ENCODE peak calls at places on chromosomes 5 and 9, in nine cellular contexts. X is progenitor cell of endocrine pancreas, L is pancreas, U is endodermal cell, D is GM13976, C is right atrium auricular region, O is HFFc6, B is mammary epithelial cell, I is GM20000. J is an unnamed sample.

GRCh38 chr5:109653042-109653441 is 36.7 kb upstream of the MAN2A1 start:
- DNase-seq in I (no peak), U (no peak), B (no peak), L (peak; percentile 30), X (no peak), O (no peak), D (no peak), C (no peak), J (no peak)

GRCh38 chr5:73564644-73565165 is 734 bp downstream of the ANKRA2 start:
- DNase-seq in O (no peak), I (no peak), C (no peak), X (no peak), B (no peak), U (no peak), L (no peak), D (no peak), J (no peak)

GRCh38 chr5:109945723-109946480 is 256.2 kb downstream of the MAN2A1 start:
- DNase-seq in B (no peak), I (no peak), D (no peak), L (no peak), X (no peak), C (no peak), U (no peak), O (no peak), J (no peak)

GRCh38 chr9:8769153-8769552 is 969.6 kb upstream of the DMAC1 start:
- DNase-seq in I (no peak), D (no peak), O (no peak), B (no peak), L (no peak), U (no peak), X (no peak), C (no peak), J (no peak)

GRCh38 chr5:77208507-77209163 is 1.8 kb upstream of the PDE8B start:
- DNase-seq in X (no peak), O (no peak), U (no peak), C (no peak), D (no peak), B (no peak), L (no peak), I (no peak), J (no peak)

GRCh38 chr5:80741015-80741414 is 86.2 kb upstream of the DHFR start:
- DNase-seq in U (no peak), O (no peak), B (no peak), I (peak; percentile 19), L (no peak), X (no peak), D (no peak), C (no peak), J (peak; percentile 18)

GRCh38 chr5:139312075-139312474 is 18.5 kb downstream of the MATR3 start:
- DNase-seq in U (no peak), B (no peak), L (no peak), I (no peak), O (no peak), C (no peak), X (no peak), D (no peak), J (no peak)

GRCh38 chr5:151772029-151772867 is 494 bp downstream of the G3BP1 start:
- DNase-seq in O (no peak), C (peak; percentile 65), U (peak; percentile 73), L (peak; percentile 16), X (no peak), D (peak; percentile 47), B (peak; percentile 44), I (peak; percentile 33), J (no peak)

GRCh38 chr5:96293966-96294886 is 138.8 kb downstream of the PCSK1 start:
- DNase-seq in L (peak; percentile 12), X (no peak), D (no peak), U (no peak), O (peak; percentile 26), I (no peak), B (no peak), C (no peak), J (no peak)

GRCh38 chr9:70600479-70600878 is 186.0 kb upstream of the KLF9 start:
- DNase-seq in B (no peak), U (peak; percentile 67), D (no peak), X (no peak), O (peak; percentile 64), L (no peak), C (peak; percentile 74), I (no peak), J (no peak)

GRCh38 chr9:77647659-77648457 is at the start of gene GNA14:
- DNase-seq in D (no peak), X (no peak), L (no peak), U (peak; percentile 85), I (no peak), O (no peak), B (peak; percentile 6), C (peak; percentile 61), J (no peak)

GRCh38 chr5:92687793-92688467 is 893.1 kb downstream of the NR2F1-AS1 start:
- DNase-seq in X (no peak), B (peak; percentile 8), D (no peak), O (peak; percentile 15), C (no peak), L (no peak), I (no peak), U (peak; percentile 55), J (no peak)
- TF ChIP-seq CTCF in X (peak; percentile 16), B (no peak), D (no peak), O (peak; percentile 68), C (peak; percentile 55), L (no peak), I (no peak), U (peak; percentile 70), J (no peak)

GRCh38 chr5:1665803-1666202 is 133.8 kb downstream of the MRPL36 start:
- DNase-seq in L (no peak), I (no peak), C (no peak), U (no peak), X (no peak), B (no peak), D (peak; percentile 14), O (no peak), J (no peak)

GRCh38 chr5:1667648-1668140 is 131.9 kb downstream of the MRPL36 start:
- DNase-seq in L (no peak), D (peak; percentile 41), I (peak; percentile 36), B (no peak), U (peak; percentile 71), O (no peak), X (no peak), C (peak; percentile 13), J (no peak)

GRCh38 chr5:1668141-1668721 is 131.4 kb downstream of the MRPL36 start:
- DNase-seq in C (peak; percentile 51), I (peak; percentile 31), D (no peak), B (no peak), X (no peak), O (no peak), L (peak; percentile 50), U (peak; percentile 81), J (no peak)

GRCh38 chr5:1666221-1666620 is 133.4 kb downstream of the MRPL36 start:
- DNase-seq in O (no peak), B (no peak), I (peak; percentile 18), X (no peak), U (no peak), C (peak; percentile 21), L (no peak), D (no peak), J (no peak)

DNA sequence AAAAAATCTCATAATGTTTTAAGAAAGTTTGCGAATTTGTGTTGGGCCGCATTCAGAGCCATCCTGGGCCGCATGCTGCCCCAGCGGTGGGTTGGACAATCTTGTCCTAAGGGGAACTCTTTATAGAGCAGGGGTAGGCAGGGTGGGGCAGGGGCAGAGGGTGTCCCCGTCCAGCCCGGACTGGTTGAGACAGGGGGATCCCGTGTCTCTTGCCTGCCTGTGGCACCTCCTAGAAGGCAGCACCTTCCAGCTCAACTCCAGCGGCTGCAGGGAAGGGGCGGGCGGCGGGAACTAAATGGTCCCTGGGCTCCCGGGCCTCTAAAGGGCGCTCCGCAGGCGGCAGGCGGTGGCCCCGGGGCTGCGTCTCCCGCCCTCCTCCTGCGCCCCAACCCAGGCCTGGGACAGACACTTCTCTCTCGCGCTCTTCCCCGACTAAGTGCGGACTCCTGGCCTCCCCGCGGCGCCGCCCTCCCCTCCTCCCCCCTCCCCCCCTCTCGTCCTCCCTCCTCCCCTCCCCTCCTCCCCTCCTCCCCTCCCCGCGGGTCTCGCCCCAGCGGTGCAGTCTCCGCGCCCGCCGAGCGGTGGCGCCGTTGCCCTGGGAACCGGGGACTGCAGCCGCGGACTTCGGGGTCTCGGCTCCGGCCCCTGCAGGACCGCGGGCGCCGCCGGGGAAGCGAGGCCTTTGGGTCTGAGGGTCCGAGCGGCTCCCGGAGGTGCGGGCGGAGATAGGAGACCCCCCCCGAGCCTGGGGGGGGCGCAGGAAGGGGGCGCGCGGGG is 132.6 kb downstream of the MRPL36 start:
- DNase-seq in O (no peak), L (peak; percentile 25), C (peak; percentile 54), X (peak; percentile 92), D (peak; percentile 82), B (no peak), I (peak; percentile 83), U (peak; percentile 95), J (peak; percentile 68)
- TF ChIP-seq CTCF in O (peak; percentile 45), L (no peak), C (peak; percentile 47), X (peak; percentile 58), D (peak; percentile 42), B (peak; percentile 18), I (peak; percentile 43), U (peak; percentile 64), J (peak; percentile 32)

DNA sequence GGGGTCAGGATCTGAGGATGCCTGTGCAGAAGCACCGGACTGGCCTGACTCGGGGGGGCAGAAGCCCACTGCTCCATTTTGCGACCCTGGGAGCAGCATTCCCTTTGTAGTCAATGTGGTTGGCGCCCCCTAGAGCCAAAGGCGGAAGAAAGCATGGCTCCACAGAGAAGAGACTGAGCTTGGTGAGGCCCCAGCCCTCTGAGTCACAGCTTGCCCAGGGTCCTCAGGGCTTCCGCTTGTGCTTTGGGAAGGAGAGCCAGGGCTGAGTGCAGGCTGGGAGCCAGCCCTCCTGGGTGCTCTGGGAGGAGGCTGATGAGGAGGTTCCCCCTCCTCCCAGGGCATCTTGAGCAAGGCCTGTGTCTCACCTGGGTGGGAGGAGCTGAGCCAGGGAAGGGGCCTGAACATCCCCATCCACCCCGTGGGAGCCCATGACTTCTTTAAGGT is 5.5 kb upstream of the AQP3 start:
- DNase-seq in U (peak; percentile 96), C (no peak), L (peak; percentile 40), D (peak; percentile 72), X (peak; percentile 50), B (peak; percentile 85), I (peak; percentile 71), O (peak; percentile 78), J (peak; percentile 68)
- TF ChIP-seq CTCF in U (peak; percentile 94), C (peak; percentile 67), L (peak; percentile 24), D (peak; percentile 36), X (peak; percentile 83), B (peak; percentile 81), I (peak; percentile 47), O (peak; percentile 91), J (peak; percentile 62)

GRCh38 chr9:87250205-87250604 is 247.5 kb upstream of the DAPK1 start:
- DNase-seq in U (peak; percentile 61), D (no peak), L (no peak), C (no peak), O (no peak), I (no peak), X (no peak), B (no peak), J (no peak)
- TF ChIP-seq CTCF in U (peak; percentile 64), D (no peak), L (no peak), C (no peak), O (peak; percentile 27), I (no peak), X (no peak), B (no peak), J (no peak)

J was measured in GM10248.